ENCODE peak calls at places on chromosome 6, in six cellular contexts. M is HCT116, K is pancreas, J is mesothelial cell of epicardium, U is NCI-H1417, Q is HFFc6. I is an unnamed sample.

GRCh38 chr6:150633466-150633795 is 33.7 kb downstream of the PLEKHG1 start:
- DNase-seq in M (no peak), K (no peak), J (no peak), U (no peak), Q (no peak), I (no peak)

GRCh38 chr6:164283574-164283973 is 869.1 kb downstream of the QKI start:
- DNase-seq in M (no peak), K (no peak), J (no peak), U (no peak), Q (no peak), I (no peak)

GRCh38 chr6:142376115-142376514 is 74.3 kb downstream of the ADGRG6 start:
- DNase-seq in M (no peak), K (no peak), J (no peak), U (no peak), Q (no peak), I (no peak)

GRCh38 chr6:18400831-18401446 is 13.8 kb downstream of the RNF144B start:
- DNase-seq in M (no peak), K (no peak), J (no peak), U (no peak), Q (no peak), I (no peak)

GRCh38 chr6:147664092-147664491 is 155.6 kb downstream of the SAMD5 start:
- DNase-seq in M (no peak), K (no peak), J (no peak), U (no peak), Q (no peak), I (no peak)

GRCh38 chr6:154605207-154605877 is 94.9 kb upstream of the CNKSR3 start:
- DNase-seq in M (no peak), K (no peak), J (no peak), U (no peak), Q (no peak), I (no peak)

GRCh38 chr6:14681699-14682487 is 564.0 kb upstream of the JARID2 start:
- DNase-seq in M (no peak), K (no peak), J (no peak), U (no peak), Q (no peak), I (peak; percentile 60)

GRCh38 chr6:6622557-6622956 is 34.0 kb downstream of the LY86 start:
- DNase-seq in M (no peak), K (no peak), J (no peak), U (no peak), Q (no peak), I (no peak)

GRCh38 chr6:130396722-130397121 is 30.9 kb downstream of the TMEM200A start:
- DNase-seq in M (no peak), K (no peak), J (no peak), U (no peak), Q (no peak), I (no peak)

GRCh38 chr6:113416166-113416565 is 441.0 kb upstream of the MARCKS start:
- DNase-seq in M (no peak), K (no peak), J (no peak), U (no peak), Q (peak; percentile 35), I (no peak)

GRCh38 chr6:69696273-69696672 is 100.5 kb downstream of the LMBRD1 start:
- DNase-seq in M (peak; percentile 8), K (no peak), J (no peak), U (no peak), Q (no peak), I (no peak)

GRCh38 chr6:52566853-52567279 is 10.0 kb downstream of the TRAM2 start:
- DNase-seq in M (no peak), K (no peak), J (no peak), U (no peak), Q (peak; percentile 100), I (no peak)

GRCh38 chr6:27604986-27605385 is 132.1 kb upstream of the ZNF184 start:
- DNase-seq in M (no peak), K (no peak), J (no peak), U (no peak), Q (no peak), I (no peak)

GRCh38 chr6:40436685-40437604 is 150.2 kb downstream of the LRFN2 start:
- DNase-seq in M (no peak), K (no peak), J (no peak), U (no peak), Q (no peak), I (no peak)

GRCh38 chr6:170230520-170231390 is 60.1 kb downstream of the DLL1 start:
- DNase-seq in M (no peak), K (peak; percentile 45), J (no peak), U (peak; percentile 7), Q (no peak), I (no peak)

GRCh38 chr6:14046476-14047068 is 71.0 kb upstream of the CD83 start:
- DNase-seq in M (peak; percentile 51), K (no peak), J (no peak), U (peak; percentile 66), Q (peak; percentile 28), I (no peak)

GRCh38 chr6:44224154-44224977 is 971 bp downstream of the SLC29A1 start:
- DNase-seq in M (no peak), K (no peak), J (no peak), U (no peak), Q (peak; percentile 26), I (no peak)

GRCh38 chr6:109455161-109455501 is 441 bp downstream of the MICAL1 start:
- DNase-seq in M (no peak), K (no peak), J (no peak), U (no peak), Q (no peak), I (no peak)

GRCh38 chr6:159119835-159120234 is 49.4 kb upstream of the FNDC1 start:
- DNase-seq in M (no peak), K (no peak), J (no peak), U (no peak), Q (no peak), I (peak; percentile 71)

GRCh38 chr6:49969588-49969987 is at the start of gene DEFB113:
- DNase-seq in M (no peak), K (no peak), J (no peak), U (no peak), Q (no peak), I (no peak)

GRCh38 chr6:81774542-81774941 is 22.1 kb upstream of the TENT5A start:
- DNase-seq in M (no peak), K (no peak), J (no peak), U (no peak), Q (no peak), I (no peak)

GRCh38 chr6:170404697-170405096 is 98.1 kb downstream of the FAM120B start:
- DNase-seq in M (no peak), K (no peak), J (no peak), U (no peak), Q (no peak), I (no peak)

GRCh38 chr6:150273457-150274309 is 95.1 kb upstream of the IYD start:
- DNase-seq in M (no peak), K (no peak), J (no peak), U (no peak), Q (no peak), I (no peak)

GRCh38 chr6:100892693-100893092 is 11.6 kb upstream of the ASCC3 start:
- DNase-seq in M (no peak), K (no peak), J (no peak), U (no peak), Q (no peak), I (no peak)

GRCh38 chr6:75498862-75499261 is 5.3 kb upstream of the FILIP1 start:
- DNase-seq in M (no peak), K (no peak), J (no peak), U (no peak), Q (no peak), I (no peak)

GRCh38 chr6:157981132-157981394 is 600 bp upstream of the SYNJ2 start:
- DNase-seq in M (no peak), K (peak; percentile 66), J (no peak), U (no peak), Q (no peak), I (no peak)

GRCh38 chr6:151905072-151905471 is 97.6 kb downstream of the ESR1 start:
- DNase-seq in M (no peak), K (no peak), J (no peak), U (no peak), Q (no peak), I (no peak)

GRCh38 chr6:9499709-9500108 is 915.2 kb downstream of the TFAP2A start:
- DNase-seq in M (no peak), K (no peak), J (no peak), U (no peak), Q (peak; percentile 37), I (no peak)